ENCODE peak calls at places on chromosomes 7 and 10, in six cellular contexts. J is hypothalamus; Z is COR-L47; K is stimulated activated CD4-positive, alpha-beta T cell treated with anti-CD3 and anti-CD28 coated beads, Interleukin-15, amount 100 ng/mL, for 1 hour; U is iPS-NIHi11; E is AG09319. M is an unnamed sample.
A peak's percentile ranks its signal among the peaks of the same experiment; 100 is the strongest.

GRCh38 chr10:60606343-60607080 is 171.8 kb upstream of the CDK1 start:
- DNase-seq in J (no peak), Z (no peak), U (no peak), K (no peak), E (no peak), M (no peak)

GRCh38 chr7:65840446-65840845 is 32.4 kb upstream of the VKORC1L1 start:
- DNase-seq in U (peak; percentile 17), J (no peak), E (no peak), Z (no peak), K (no peak), M (no peak)

GRCh38 chr10:107072786-107073185 is 91.7 kb downstream of the SORCS1 start:
- DNase-seq in U (no peak), Z (no peak), J (no peak), K (no peak), E (no peak), M (no peak)

GRCh38 chr10:2263556-2263955 is 526.2 kb upstream of the ADARB2 start:
- DNase-seq in U (no peak), E (no peak), K (no peak), Z (no peak), J (no peak), M (no peak)

GRCh38 chr10:69348824-69349541 is 67.7 kb downstream of the TACR2 start:
- DNase-seq in Z (peak; percentile 71), E (peak; percentile 88), U (no peak), K (no peak), J (no peak), M (no peak)

GRCh38 chr7:122688385-122688998 is 10.4 kb downstream of the RNF133 start:
- DNase-seq in Z (peak; percentile 4), K (no peak), E (no peak), U (no peak), J (no peak), M (no peak)

GRCh38 chr10:42876476-42876875 is 93.9 kb downstream of the BMS1 start:
- DNase-seq in J (no peak), K (no peak), Z (no peak), U (no peak), E (no peak), M (no peak)

GRCh38 chr7:92567460-92567859 is 22.7 kb downstream of the FAM133B start:
- DNase-seq in Z (no peak), J (no peak), K (no peak), U (no peak), E (no peak), M (no peak)

GRCh38 chr7:127766831-127767489 is 115.0 kb downstream of the SND1 start:
- DNase-seq in K (no peak), Z (no peak), E (no peak), U (no peak), J (no peak), M (no peak)

GRCh38 chr10:127576751-127577161 is 27.6 kb downstream of the NPS start:
- DNase-seq in U (no peak), E (no peak), K (no peak), J (no peak), Z (no peak), M (no peak)

GRCh38 chr7:15557186-15557585 is 4.6 kb downstream of the AGMO start:
- DNase-seq in U (no peak), E (no peak), Z (no peak), J (no peak), K (no peak), M (no peak)

M was measured in NCI-H510A.